ENCODE peak calls at places on chromosomes 2 and 18, in nine cellular contexts. J is transverse colon, H is A549, G is right lobe of liver, L is testis, D is adrenal gland, W is prostate gland, S is HCT116, R is stomach. E is an unnamed sample.

GRCh38 chr2:70426341-70426740 is 124.5 kb upstream of the FAM136A start:
- DNase-seq in J (no peak), H (no peak), G (no peak), L (no peak), D (no peak), W (no peak), S (no peak), R (no peak), E (no peak)

GRCh38 chr18:31791817-31792579 is 31.3 kb upstream of the SLC25A52 start:
- DNase-seq in J (no peak), H (no peak), G (no peak), L (no peak), D (no peak), W (no peak), S (no peak), R (no peak), E (no peak)

GRCh38 chr2:69499242-69499641 is 62.0 kb upstream of the NFU1 start:
- DNase-seq in J (no peak), H (no peak), G (no peak), L (no peak), D (no peak), W (no peak), S (no peak), R (no peak), E (no peak)

GRCh38 chr2:134207589-134208209 is 46.2 kb upstream of the MGAT5 start:
- DNase-seq in J (peak), H (peak), G (peak), L (peak), D (peak), W (peak), S (peak), R (peak), E (no peak)

GRCh38 chr2:143259368-143259958 is 130.2 kb downstream of the ARHGAP15 start:
- DNase-seq in J (peak), H (peak), G (peak), L (peak), D (peak), W (peak), S (peak), R (peak), E (peak)

GRCh38 chr2:46315103-46315890 is 18.1 kb downstream of the EPAS1 start:
- DNase-seq in J (peak), H (peak), G (peak), L (peak), D (peak), W (peak), S (peak), R (peak), E (peak)

GRCh38 chr18:63508634-63509033 is 31.9 kb downstream of the SERPINB5 start:
- DNase-seq in J (no peak), H (no peak), G (no peak), L (no peak), D (no peak), W (no peak), S (no peak), R (no peak), E (no peak)

GRCh38 chr2:106011993-106012392 is 182.1 kb downstream of the UXS1 start:
- DNase-seq in J (no peak), H (no peak), G (no peak), L (no peak), D (no peak), W (no peak), S (no peak), R (no peak), E (no peak)

GRCh38 chr2:29056452-29056851 is 17.9 kb downstream of the PCARE start:
- DNase-seq in J (no peak), H (no peak), G (no peak), L (no peak), D (no peak), W (no peak), S (no peak), R (no peak), E (no peak)

GRCh38 chr2:64268330-64268729 is 124.1 kb upstream of the PELI1 start:
- DNase-seq in J (no peak), H (no peak), G (no peak), L (no peak), D (no peak), W (no peak), S (no peak), R (no peak), E (no peak)

GRCh38 chr18:58530801-58531200 is 98.1 kb downstream of the ALPK2 start:
- DNase-seq in J (no peak), H (no peak), G (no peak), L (no peak), D (no peak), W (no peak), S (no peak), R (no peak), E (no peak)

GRCh38 chr2:172215172-172215935 is 112.7 kb upstream of the DLX2 start:
- DNase-seq in J (no peak), H (no peak), G (no peak), L (peak), D (no peak), W (peak), S (no peak), R (no peak), E (no peak)

GRCh38 chr2:2577366-2577765 is 246.3 kb upstream of the MYT1L start:
- DNase-seq in J (no peak), H (no peak), G (no peak), L (no peak), D (peak), W (peak), S (no peak), R (peak), E (no peak)

GRCh38 chr18:67218556-67218955 is 298.0 kb downstream of the DSEL start:
- DNase-seq in J (no peak), H (no peak), G (no peak), L (no peak), D (no peak), W (no peak), S (no peak), R (no peak), E (no peak)

GRCh38 chr18:79047556-79048244 is 21.5 kb upstream of the ATP9B start:
- DNase-seq in J (no peak), H (no peak), G (no peak), L (no peak), D (peak), W (no peak), S (no peak), R (no peak), E (peak)

GRCh38 chr2:224104668-224105386 is 65.7 kb upstream of the SERPINE2 start:
- DNase-seq in J (no peak), H (no peak), G (no peak), L (no peak), D (no peak), W (no peak), S (peak), R (no peak), E (no peak)

GRCh38 chr2:169391236-169391635 is 28.9 kb upstream of the LRP2 start:
- DNase-seq in J (no peak), H (no peak), G (no peak), L (no peak), D (no peak), W (no peak), S (no peak), R (no peak), E (no peak)

GRCh38 chr2:20632446-20632990 is 18.4 kb downstream of the HS1BP3 start:
- DNase-seq in J (no peak), H (no peak), G (no peak), L (no peak), D (no peak), W (no peak), S (no peak), R (no peak), E (no peak)

GRCh38 chr2:20635096-20635475 is 15.8 kb downstream of the HS1BP3 start:
- DNase-seq in J (no peak), H (no peak), G (no peak), L (no peak), D (no peak), W (no peak), S (no peak), R (no peak), E (no peak)

GRCh38 chr2:20633001-20633400 is 17.9 kb downstream of the HS1BP3 start:
- DNase-seq in J (no peak), H (no peak), G (no peak), L (no peak), D (no peak), W (no peak), S (no peak), R (no peak), E (no peak)

GRCh38 chr2:20634430-20635095 is 16.3 kb downstream of the HS1BP3 start:
- DNase-seq in J (no peak), H (no peak), G (no peak), L (no peak), D (peak), W (no peak), S (no peak), R (no peak), E (no peak)

GRCh38 chr2:20633794-20634259 is 17.1 kb downstream of the HS1BP3 start:
- DNase-seq in J (peak), H (no peak), G (no peak), L (no peak), D (no peak), W (peak), S (no peak), R (peak), E (no peak)
- TF ChIP-seq POLR2A in J (peak), H (no peak), G (peak), L (no peak), D (no peak), W (no peak), S (no peak), R (no peak), E (no peak)

DNA sequence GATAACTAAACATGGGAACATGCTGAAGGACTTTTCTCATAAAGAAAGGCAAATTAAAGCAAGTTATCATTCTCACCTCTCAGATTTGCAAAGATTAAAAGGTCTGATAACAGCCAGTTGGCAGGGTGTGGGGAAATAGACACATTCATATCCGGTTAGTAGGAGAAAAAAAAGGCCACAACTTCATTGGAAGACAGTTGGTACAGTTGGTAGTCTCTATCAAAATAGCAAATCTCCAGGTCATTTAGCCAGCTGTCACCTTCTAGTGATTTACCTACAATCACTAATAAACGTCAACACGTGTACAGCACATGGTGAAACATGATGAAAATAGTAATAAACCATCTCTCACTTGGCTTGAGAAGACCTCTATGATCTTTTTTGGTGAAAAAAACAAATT is 16.6 kb downstream of the INPP5D start:
- DNase-seq in J (no peak), H (no peak), G (no peak), L (no peak), D (no peak), W (no peak), S (no peak), R (no peak), E (no peak)
- TF ChIP-seq POLR2A in J (no peak), H (no peak), G (no peak), L (no peak), D (no peak), W (no peak), S (no peak), R (no peak), E (no peak)

GRCh38 chr2:210224660-210225460 is at the start of gene ACADL:
- DNase-seq in J (peak), H (peak), G (peak), L (peak), D (no peak), W (peak), S (no peak), R (peak), E (no peak)
- TF ChIP-seq POLR2A in J (no peak), H (no peak), G (peak), L (no peak), D (no peak), W (no peak), S (no peak), R (no peak), E (no peak)

DNA sequence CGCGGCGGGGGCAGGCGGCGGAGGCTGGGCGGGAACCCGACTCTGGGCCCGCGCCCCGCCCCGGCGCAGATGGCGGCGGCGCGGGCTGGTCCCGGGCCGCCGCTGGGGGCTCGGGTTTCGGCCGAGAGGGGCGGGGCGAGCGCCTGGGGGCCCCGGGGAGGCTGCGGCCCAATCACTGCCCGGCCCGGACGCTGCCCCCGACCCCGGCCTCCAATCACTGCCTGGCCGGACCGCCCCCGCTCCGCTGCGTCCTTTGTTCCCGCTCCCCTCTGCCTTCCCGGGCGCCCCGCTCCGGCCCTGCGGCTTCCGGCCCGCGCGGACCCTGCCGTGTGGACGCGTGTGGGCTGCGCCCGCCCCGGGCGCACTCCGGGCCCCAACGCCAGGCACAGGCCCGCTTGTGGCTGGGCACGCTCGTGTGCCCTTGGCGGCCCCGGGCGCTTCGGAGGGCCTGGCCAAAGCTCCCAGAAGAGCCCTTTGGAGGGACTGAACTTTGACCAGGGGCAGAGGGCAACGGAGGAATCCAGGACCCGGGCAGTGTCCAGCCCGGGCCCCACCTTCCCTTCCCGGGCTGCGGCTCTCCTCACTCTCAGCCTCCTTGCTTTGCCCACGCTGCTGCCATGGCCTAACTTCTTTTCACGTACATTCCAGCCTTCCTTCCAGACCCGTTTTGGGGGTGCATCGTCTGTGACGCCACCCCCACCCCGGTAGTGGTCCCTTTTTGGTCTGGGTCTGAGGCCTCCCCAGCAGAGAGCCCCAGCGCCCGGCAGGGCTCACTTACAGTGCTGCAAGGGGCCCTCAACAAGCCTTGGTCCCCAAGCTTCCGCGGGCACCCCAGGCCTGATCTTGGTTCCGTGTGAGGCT is 27.1 kb upstream of the PTMA start:
- DNase-seq in J (peak), H (peak), G (peak), L (peak), D (peak), W (peak), S (no peak), R (peak), E (no peak)
- TF ChIP-seq POLR2A in J (peak), H (peak), G (peak), L (no peak), D (peak), W (peak), S (peak), R (no peak), E (peak)

DNA sequence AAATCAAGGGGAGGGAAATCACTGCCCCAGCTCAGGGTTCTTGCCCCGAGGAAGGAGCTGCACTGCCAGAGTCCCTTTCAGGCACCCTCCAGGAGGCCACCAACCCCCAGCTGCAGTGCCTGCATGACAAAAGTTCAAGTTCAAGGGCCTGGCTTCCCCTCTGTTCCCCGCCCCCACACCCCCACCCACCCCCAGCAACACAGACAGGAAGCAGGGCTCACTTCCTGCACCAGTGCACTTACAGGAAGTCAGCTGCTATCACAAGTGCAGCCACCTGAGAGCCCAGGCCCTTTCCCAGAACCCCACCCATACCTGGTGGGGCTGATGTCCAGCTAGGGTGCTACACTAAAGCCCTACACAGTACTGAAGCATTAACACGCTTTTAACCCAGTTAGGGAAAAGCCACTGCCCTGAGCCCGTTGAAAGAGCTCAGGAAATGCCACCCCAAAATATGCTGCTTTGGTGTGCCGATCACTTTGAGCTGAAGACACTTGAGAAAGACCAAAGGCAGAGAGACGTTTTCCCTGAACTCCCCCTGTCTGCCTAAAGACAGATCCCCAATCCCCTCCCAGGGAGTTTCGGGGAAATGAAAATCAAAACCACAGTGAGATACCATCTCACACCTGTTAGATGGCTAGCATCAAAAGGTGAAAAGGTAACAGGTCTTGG is 109.9 kb upstream of the CAB39 start:
- DNase-seq in J (peak), H (no peak), G (no peak), L (no peak), D (no peak), W (no peak), S (no peak), R (no peak), E (no peak)
- TF ChIP-seq POLR2A in J (no peak), H (no peak), G (no peak), L (no peak), D (no peak), W (no peak), S (no peak), R (no peak), E (no peak)

E was measured in H54.